ENCODE peak calls at places on chromosomes 12 and 14, in nine cellular contexts. B, N, H, P, X, I, E, W and T are unnamed samples. For H3K4me1 and H3K9me3, the result is how much of the 10 kb centered on the place peaks cover.

GRCh38 chr12:11876301-11876700 is 194.4 kb upstream of the BCL2L14 start:
- DNase-seq in W (no peak), I (no peak), P (no peak), B (no peak), N (no peak), X (no peak), H (no peak), E (no peak), T (no peak)

GRCh38 chr12:51393676-51394545 is 2.7 kb upstream of the GALNT6 start:
- DNase-seq in E (no peak), X (no peak), P (no peak), N (peak), W (no peak), H (peak), I (no peak), B (peak), T (peak)

GRCh38 chr12:109735051-109735521 is 21.5 kb downstream of the FAM222A start:
- DNase-seq in I (no peak), E (peak), B (no peak), P (no peak), N (no peak), X (no peak), H (no peak), W (peak), T (no peak)

GRCh38 chr14:76644875-76645518 is 116.3 kb upstream of the VASH1 start:
- DNase-seq in B (no peak), N (peak), I (peak), W (peak), X (peak), H (peak), P (no peak), E (no peak), T (peak)

GRCh38 chr12:12836571-12836970 is 23.4 kb downstream of the DDX47 start:
- DNase-seq in B (no peak), H (no peak), N (no peak), X (no peak), E (no peak), I (no peak), W (no peak), P (no peak), T (peak)

GRCh38 chr14:98227000-98227726 is 1044.8 kb downstream of the BCL11B start:
- DNase-seq in X (no peak), N (no peak), H (no peak), P (no peak), I (no peak), E (no peak), W (no peak), B (no peak), T (no peak)

GRCh38 chr12:12466157-12466556 is 96.5 kb downstream of the DUSP16 start:
- DNase-seq in E (no peak), N (no peak), X (no peak), W (no peak), H (no peak), I (no peak), B (no peak), P (no peak), T (peak)

GRCh38 chr14:104400355-104400754 is 179.2 kb upstream of the C14orf180 start:
- DNase-seq in B (no peak), H (no peak), E (no peak), W (no peak), N (no peak), X (no peak), P (peak), I (no peak), T (no peak)

GRCh38 chr14:22190411-22191191 is 398.4 kb downstream of the DAD1 start:
- DNase-seq in P (no peak), B (no peak), W (no peak), E (no peak), N (peak), H (peak), I (no peak), X (no peak), T (no peak)

GRCh38 chr14:103729496-103730448 is 14.2 kb downstream of the ZFYVE21 start:
- DNase-seq in P (no peak), N (no peak), B (no peak), I (no peak), H (no peak), E (no peak), X (no peak), W (no peak), T (no peak)

GRCh38 chr12:114186241-114187002 is 219.5 kb downstream of the TBX5 start:
- DNase-seq in B (no peak), X (no peak), H (no peak), E (no peak), N (no peak), W (no peak), I (peak), P (no peak), T (no peak)

GRCh38 chr14:22887260-22887989 is 4.4 kb downstream of the REM2 start:
- DNase-seq in W (no peak), I (peak), N (peak), B (peak), P (no peak), H (no peak), E (no peak), X (peak), T (peak)

GRCh38 chr12:104682790-104683279 is 226.1 kb downstream of the CHST11 start:
- DNase-seq in B (no peak), H (no peak), E (no peak), N (no peak), I (no peak), X (no peak), P (no peak), W (no peak), T (peak)

GRCh38 chr14:101761881-101762529 is 496 bp downstream of the PPP2R5C start:
- DNase-seq in P (no peak), H (peak), B (peak), I (no peak), E (peak), N (no peak), X (no peak), W (peak), T (peak)

GRCh38 chr14:96245710-96246534 is 10.1 kb upstream of the BDKRB1 start:
- DNase-seq in B (no peak), N (peak), W (no peak), I (no peak), E (no peak), X (no peak), P (no peak), H (no peak), T (no peak)

GRCh38 chr14:100671906-100672305 is 54.8 kb upstream of the DLK1 start:
- DNase-seq in P (no peak), E (no peak), N (no peak), H (no peak), I (no peak), W (no peak), X (no peak), B (no peak), T (no peak)

GRCh38 chr12:11879306-11879705 is 191.4 kb upstream of the BCL2L14 start:
- DNase-seq in B (no peak), N (peak), X (no peak), W (no peak), E (no peak), P (no peak), I (no peak), H (peak), T (no peak)

GRCh38 chr14:104682107-104682593 is 7.3 kb upstream of the INF2 start:
- DNase-seq in X (peak), E (peak), H (no peak), P (no peak), W (peak), N (no peak), I (peak), B (no peak), T (no peak)

GRCh38 chr12:101027200-101027599 is 182.8 kb downstream of the SLC5A8 start:
- DNase-seq in B (no peak), H (no peak), I (no peak), N (no peak), X (no peak), E (no peak), P (no peak), W (peak), T (no peak)

GRCh38 chr12:664075-664778 is 982 bp upstream of the NINJ2 start:
- DNase-seq in N (no peak), W (no peak), H (no peak), E (no peak), X (no peak), P (no peak), I (no peak), B (no peak), T (no peak)

GRCh38 chr12:668092-668481 is 4.8 kb upstream of the NINJ2 start:
- DNase-seq in N (no peak), X (no peak), P (no peak), W (no peak), B (no peak), H (no peak), I (no peak), E (no peak), T (no peak)

GRCh38 chr12:664779-665092 is 1.5 kb upstream of the NINJ2 start:
- DNase-seq in B (no peak), W (no peak), E (no peak), H (no peak), P (no peak), N (no peak), I (no peak), X (no peak), T (no peak)

GRCh38 chr12:666066-666465 is 2.8 kb upstream of the NINJ2 start:
- DNase-seq in N (no peak), P (no peak), B (no peak), X (no peak), E (no peak), W (no peak), I (no peak), H (no peak), T (no peak)

GRCh38 chr12:666766-667308 is 3.6 kb upstream of the NINJ2 start:
- DNase-seq in W (no peak), P (no peak), N (peak), H (no peak), X (no peak), E (no peak), I (no peak), B (no peak), T (no peak)
- H3K4me3 ChIP-seq in W (no peak), P (no peak), N (no peak), H (no peak), X (no peak), E (no peak), I (no peak), B (no peak), T (no peak)

DNA sequence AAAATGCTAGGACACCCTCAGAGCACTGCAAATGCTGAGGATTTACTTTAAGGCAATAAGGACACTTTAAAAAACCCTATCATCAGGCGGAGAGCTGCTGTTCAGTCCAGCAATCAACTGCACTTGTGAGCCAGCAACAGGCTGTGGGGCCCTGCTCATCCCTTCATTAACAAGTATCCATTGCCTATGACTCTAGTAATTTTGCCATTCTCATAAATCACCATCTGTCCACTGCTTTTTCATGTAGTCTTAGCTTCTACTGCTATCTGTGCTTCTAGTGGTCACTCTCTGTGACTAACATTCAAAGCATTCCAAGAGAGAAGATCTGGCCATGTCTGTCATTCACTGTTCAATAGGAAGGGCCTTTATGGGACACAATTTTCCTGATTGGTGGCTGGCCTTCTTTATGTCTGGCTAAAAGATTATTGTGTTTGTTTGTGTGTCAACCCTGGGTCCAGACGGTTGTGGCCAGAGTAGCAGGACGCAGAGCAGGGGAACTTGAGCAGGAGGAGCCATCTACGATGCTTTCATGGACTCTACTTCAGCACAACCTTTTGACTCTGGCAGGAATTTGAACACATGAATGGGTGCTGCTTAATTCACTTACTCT is 3.6 kb upstream of the KRAS start:
- DNase-seq in X (no peak), W (no peak), P (no peak), N (peak), I (no peak), E (no peak), B (no peak), H (no peak), T (no peak)
- H3K4me1 ChIP-seq in X (under half), W (under half), P (under half), N (under half), I (under half), E (under half), B (under half), H (under half), T (under half)

GRCh38 chr12:17411662-17412061 is 678.3 kb downstream of the RERGL start:
- DNase-seq in X (no peak), N (no peak), P (no peak), B (no peak), W (no peak), H (no peak), E (no peak), I (no peak), T (no peak)

DNA sequence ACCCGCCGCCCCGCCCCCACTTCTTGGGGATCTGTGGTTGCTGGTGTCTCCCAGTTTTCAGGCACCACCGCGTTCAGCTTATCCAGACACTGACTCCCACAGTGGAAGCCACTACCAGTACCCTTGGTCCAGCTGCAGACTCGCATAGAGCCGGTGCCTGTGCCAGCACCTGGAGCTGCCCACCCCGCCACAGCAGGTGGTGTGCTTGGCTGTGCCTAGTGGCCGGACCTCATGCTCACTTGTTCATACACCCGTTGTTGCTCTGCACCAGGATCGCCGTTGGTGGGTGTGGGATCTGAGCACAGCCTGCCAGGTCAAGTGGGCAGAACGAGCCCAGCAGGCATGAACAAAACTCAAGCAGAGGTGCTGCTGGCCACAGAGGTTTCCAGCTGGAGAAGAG is 673.2 kb downstream of the RERGL start:
- DNase-seq in X (no peak), P (no peak), N (no peak), I (no peak), B (no peak), E (no peak), H (no peak), W (no peak), T (no peak)
- H3K9me3 ChIP-seq in X (under half), P (under half), N (under half), I (under half), B (under half), E (under half), H (under half), W (under half), T (under half)

GRCh38 chr12:65840793-65841670 is 16.7 kb downstream of the HMGA2 start:
- DNase-seq in B (no peak), E (no peak), X (no peak), W (no peak), P (no peak), N (no peak), H (peak), I (no peak), T (no peak)
- H3K4me3 ChIP-seq in B (no peak), E (no peak), X (no peak), W (no peak), P (no peak), N (no peak), H (no peak), I (no peak), T (no peak)

DNA sequence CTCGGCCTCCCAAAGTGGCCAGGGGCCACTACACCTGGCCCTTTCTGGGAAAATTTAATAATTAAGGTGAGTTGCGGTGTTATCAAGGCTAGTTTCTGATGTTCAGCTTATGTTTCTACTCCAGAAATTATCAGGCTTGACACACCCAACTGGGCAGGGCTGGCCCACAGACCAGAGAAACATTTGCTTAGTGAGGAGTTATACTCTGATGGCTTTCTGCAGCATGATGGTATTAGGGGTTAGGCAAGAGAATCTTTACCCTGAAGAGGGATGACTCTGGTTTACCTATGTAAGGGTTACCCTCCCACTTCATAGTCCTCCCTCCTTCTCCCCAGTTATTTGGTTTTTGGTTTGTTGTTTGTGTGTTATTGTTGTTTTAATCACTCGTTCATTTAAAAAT is 24.5 kb upstream of the HECTD1 start:
- DNase-seq in P (no peak), W (no peak), E (no peak), X (no peak), H (no peak), B (peak), N (no peak), I (no peak), T (peak)
- H3K4me1 ChIP-seq in P (under half), W (under half), E (under half), X (under half), H (under half), B (under half), N (under half), I (under half), T (under half)

GRCh38 chr12:26374934-26375333 is 179.6 kb downstream of the SSPN start:
- DNase-seq in E (no peak), I (no peak), N (peak), B (no peak), P (no peak), H (no peak), W (no peak), X (no peak), T (no peak)

GRCh38 chr12:26379777-26380467 is 184.5 kb downstream of the SSPN start:
- DNase-seq in W (no peak), B (no peak), I (no peak), P (no peak), H (no peak), X (no peak), N (no peak), E (no peak), T (no peak)

GRCh38 chr12:26383041-26383440 is 187.7 kb downstream of the SSPN start:
- DNase-seq in E (no peak), I (no peak), P (no peak), B (no peak), W (no peak), N (no peak), X (no peak), H (no peak), T (no peak)

GRCh38 chr12:26373606-26374495 is 178.5 kb downstream of the SSPN start:
- DNase-seq in H (peak), P (no peak), X (no peak), W (no peak), N (no peak), E (no peak), I (no peak), B (no peak), T (no peak)

GRCh38 chr12:26378721-26379120 is 183.3 kb downstream of the SSPN start:
- DNase-seq in B (peak), P (no peak), N (no peak), I (no peak), W (no peak), E (no peak), X (no peak), H (no peak), T (no peak)
- H3K9me3 ChIP-seq in B (under half), P (under half), N (under half), I (under half), W (under half), E (under half), X (under half), H (under half), T (under half)

DNA sequence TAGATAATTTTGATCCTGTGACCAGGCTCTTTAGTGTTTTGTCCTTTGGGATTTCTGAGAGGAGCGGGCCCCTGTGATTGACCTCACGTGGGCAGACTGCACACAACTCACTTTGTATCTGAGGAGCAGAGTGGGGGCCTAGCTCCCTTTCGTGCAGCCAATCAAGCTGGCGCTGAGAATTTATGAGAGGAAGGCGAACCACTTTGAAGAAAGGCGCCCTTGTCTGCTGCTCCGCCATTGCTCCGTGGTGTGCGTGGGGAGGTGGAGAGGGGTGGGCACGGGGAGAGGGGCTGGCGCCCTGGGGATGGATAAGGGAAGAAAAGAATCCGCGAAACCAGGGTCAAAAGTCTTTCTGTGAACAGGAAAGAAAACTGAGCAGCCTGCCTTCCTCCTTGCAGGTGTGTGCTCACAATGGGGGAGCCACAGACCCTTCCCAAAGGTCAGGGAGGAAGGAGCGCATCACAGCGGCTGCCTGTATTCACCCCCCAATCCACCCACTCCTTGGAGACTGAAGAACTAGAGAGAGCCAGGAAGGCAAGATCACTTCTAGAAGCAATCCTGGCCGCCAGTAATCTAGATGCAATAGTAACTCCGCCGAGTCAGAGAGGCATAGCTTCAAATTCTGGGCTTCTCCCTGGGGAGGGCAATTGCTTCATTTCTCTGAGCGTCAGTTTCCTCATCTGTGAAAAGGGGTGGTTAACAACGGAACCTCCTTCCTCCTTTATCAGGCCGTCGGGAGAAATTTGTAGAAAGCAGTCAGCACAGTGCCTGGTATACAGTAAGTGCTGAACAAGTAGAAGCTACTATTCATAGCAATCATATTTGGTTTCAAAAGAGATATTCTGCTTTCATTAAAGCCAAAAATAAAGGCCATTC is 24.9 kb upstream of the MED13L start:
- DNase-seq in H (no peak), B (no peak), X (no peak), E (no peak), I (no peak), N (no peak), W (no peak), P (no peak), T (no peak)
- H3K4me3 ChIP-seq in H (no peak), B (no peak), X (no peak), E (no peak), I (no peak), N (no peak), W (no peak), P (no peak), T (no peak)

GRCh38 chr12:94638521-94638920 is 11.8 kb downstream of the TMCC3 start:
- DNase-seq in P (no peak), H (no peak), N (no peak), W (no peak), I (no peak), X (no peak), E (no peak), B (no peak), T (no peak)

GRCh38 chr12:94643585-94643984 is 6.8 kb downstream of the TMCC3 start:
- DNase-seq in H (no peak), P (no peak), I (no peak), W (no peak), X (no peak), E (no peak), B (no peak), N (no peak), T (no peak)

GRCh38 chr12:94640134-94640928 is 10.0 kb downstream of the TMCC3 start:
- DNase-seq in B (peak), H (peak), X (no peak), N (peak), P (no peak), E (no peak), W (no peak), I (no peak), T (no peak)

GRCh38 chr12:94644141-94644575 is 6.2 kb downstream of the TMCC3 start:
- DNase-seq in P (no peak), X (no peak), N (peak), B (peak), W (no peak), E (no peak), H (peak), I (no peak), T (no peak)

DNA sequence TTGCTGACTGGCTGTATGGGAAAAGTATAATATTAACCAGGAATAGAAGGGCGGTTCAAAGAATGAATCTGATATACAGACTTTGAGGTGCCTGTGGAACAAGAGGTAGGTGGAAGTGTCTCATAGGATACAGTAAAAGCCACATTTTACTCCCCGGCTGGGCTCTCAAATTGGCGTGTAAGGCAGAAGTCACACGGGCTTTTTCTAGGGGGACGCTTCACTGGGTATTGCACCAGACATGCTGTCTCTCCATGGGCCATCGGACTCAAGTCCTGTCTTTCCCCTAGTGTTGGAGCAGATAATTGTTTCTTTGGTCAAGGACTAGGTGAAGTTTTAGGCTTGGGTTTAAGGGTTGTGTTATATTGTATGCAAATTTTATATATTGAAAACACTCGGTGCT is 9.1 kb downstream of the TMCC3 start:
- DNase-seq in N (no peak), E (no peak), I (no peak), W (no peak), B (no peak), X (no peak), P (no peak), H (no peak), T (no peak)
- H3K4me1 ChIP-seq in N (under half), E (under half), I (under half), W (under half), B (under half), X (under half), P (under half), H (under half), T (under half)